ENCODE peak calls at places on chromosomes 13 and 19, in eight cellular contexts. One of them, this sample, is unnamed.

GRCh38 chr13:98542568-98543379 is 34.1 kb downstream of the STK24 start:
- DNase-seq in amniotic stem cell: no peak
- DNase-seq in M059J: no peak
- DNase-seq in stimulated activated CD8-positive, alpha-beta memory T cell treated with anti-CD3 and anti-CD28 coated beads, Interleukin-12 subunit alpha, Interleukin-12 subunit beta, amount 100 ng/mL, for 4 hours: no peak
- DNase-seq in sigmoid colon: peak
- DNase-seq in activated effector memory CD4-positive, alpha-beta T cell treated with anti-CD3 and anti-CD28 coated beads, Interleukin-2, amount 50 U/mL, for 16 hours: peak
- DNase-seq in stimulated activated CD4-positive, alpha-beta T cell treated with anti-CD3 and anti-CD28 coated beads, Interleukin-15, amount 100 ng/mL, for 1 hour: no peak
- DNase-seq in left ventricle myocardium inferior: no peak
- DNase-seq in this sample: peak

GRCh38 chr13:59700281-59700680 is 463.4 kb downstream of the DIAPH3 start:
- DNase-seq in stimulated activated CD8-positive, alpha-beta memory T cell treated with anti-CD3 and anti-CD28 coated beads, Interleukin-12 subunit alpha, Interleukin-12 subunit beta, amount 100 ng/mL, for 4 hours: no peak
- DNase-seq in sigmoid colon: no peak
- DNase-seq in stimulated activated CD4-positive, alpha-beta T cell treated with anti-CD3 and anti-CD28 coated beads, Interleukin-15, amount 100 ng/mL, for 1 hour: no peak
- DNase-seq in amniotic stem cell: no peak
- DNase-seq in left ventricle myocardium inferior: no peak
- DNase-seq in M059J: peak
- DNase-seq in activated effector memory CD4-positive, alpha-beta T cell treated with anti-CD3 and anti-CD28 coated beads, Interleukin-2, amount 50 U/mL, for 16 hours: no peak
- DNase-seq in this sample: no peak

GRCh38 chr13:28035146-28035782 is 46.8 kb upstream of the URAD start:
- DNase-seq in sigmoid colon: no peak
- DNase-seq in amniotic stem cell: no peak
- DNase-seq in activated effector memory CD4-positive, alpha-beta T cell treated with anti-CD3 and anti-CD28 coated beads, Interleukin-2, amount 50 U/mL, for 16 hours: no peak
- DNase-seq in stimulated activated CD4-positive, alpha-beta T cell treated with anti-CD3 and anti-CD28 coated beads, Interleukin-15, amount 100 ng/mL, for 1 hour: no peak
- DNase-seq in M059J: peak
- DNase-seq in stimulated activated CD8-positive, alpha-beta memory T cell treated with anti-CD3 and anti-CD28 coated beads, Interleukin-12 subunit alpha, Interleukin-12 subunit beta, amount 100 ng/mL, for 4 hours: no peak
- DNase-seq in left ventricle myocardium inferior: no peak
- DNase-seq in this sample: no peak

GRCh38 chr13:49046534-49046933 is 70.8 kb downstream of the FNDC3A start:
- DNase-seq in stimulated activated CD4-positive, alpha-beta T cell treated with anti-CD3 and anti-CD28 coated beads, Interleukin-15, amount 100 ng/mL, for 1 hour: no peak
- DNase-seq in activated effector memory CD4-positive, alpha-beta T cell treated with anti-CD3 and anti-CD28 coated beads, Interleukin-2, amount 50 U/mL, for 16 hours: no peak
- DNase-seq in stimulated activated CD8-positive, alpha-beta memory T cell treated with anti-CD3 and anti-CD28 coated beads, Interleukin-12 subunit alpha, Interleukin-12 subunit beta, amount 100 ng/mL, for 4 hours: no peak
- DNase-seq in left ventricle myocardium inferior: no peak
- DNase-seq in M059J: no peak
- DNase-seq in sigmoid colon: no peak
- DNase-seq in amniotic stem cell: no peak
- DNase-seq in this sample: no peak

GRCh38 chr13:40402931-40403412 is 263.5 kb downstream of the FOXO1 start:
- DNase-seq in left ventricle myocardium inferior: no peak
- DNase-seq in stimulated activated CD4-positive, alpha-beta T cell treated with anti-CD3 and anti-CD28 coated beads, Interleukin-15, amount 100 ng/mL, for 1 hour: no peak
- DNase-seq in M059J: peak
- DNase-seq in activated effector memory CD4-positive, alpha-beta T cell treated with anti-CD3 and anti-CD28 coated beads, Interleukin-2, amount 50 U/mL, for 16 hours: no peak
- DNase-seq in sigmoid colon: peak
- DNase-seq in amniotic stem cell: no peak
- DNase-seq in stimulated activated CD8-positive, alpha-beta memory T cell treated with anti-CD3 and anti-CD28 coated beads, Interleukin-12 subunit alpha, Interleukin-12 subunit beta, amount 100 ng/mL, for 4 hours: no peak
- DNase-seq in this sample: peak

GRCh38 chr19:31499281-31499680 is 150.0 kb upstream of the TSHZ3 start:
- DNase-seq in M059J: no peak
- DNase-seq in amniotic stem cell: no peak
- DNase-seq in activated effector memory CD4-positive, alpha-beta T cell treated with anti-CD3 and anti-CD28 coated beads, Interleukin-2, amount 50 U/mL, for 16 hours: no peak
- DNase-seq in stimulated activated CD8-positive, alpha-beta memory T cell treated with anti-CD3 and anti-CD28 coated beads, Interleukin-12 subunit alpha, Interleukin-12 subunit beta, amount 100 ng/mL, for 4 hours: no peak
- DNase-seq in left ventricle myocardium inferior: no peak
- DNase-seq in stimulated activated CD4-positive, alpha-beta T cell treated with anti-CD3 and anti-CD28 coated beads, Interleukin-15, amount 100 ng/mL, for 1 hour: no peak
- DNase-seq in sigmoid colon: no peak
- DNase-seq in this sample: no peak

GRCh38 chr19:36939153-36939552 is 23.0 kb downstream of the ZNF568 start:
- DNase-seq in stimulated activated CD4-positive, alpha-beta T cell treated with anti-CD3 and anti-CD28 coated beads, Interleukin-15, amount 100 ng/mL, for 1 hour: no peak
- DNase-seq in left ventricle myocardium inferior: no peak
- DNase-seq in stimulated activated CD8-positive, alpha-beta memory T cell treated with anti-CD3 and anti-CD28 coated beads, Interleukin-12 subunit alpha, Interleukin-12 subunit beta, amount 100 ng/mL, for 4 hours: no peak
- DNase-seq in M059J: no peak
- DNase-seq in amniotic stem cell: no peak
- DNase-seq in sigmoid colon: no peak
- DNase-seq in activated effector memory CD4-positive, alpha-beta T cell treated with anti-CD3 and anti-CD28 coated beads, Interleukin-2, amount 50 U/mL, for 16 hours: no peak
- DNase-seq in this sample: no peak

GRCh38 chr19:2325261-2326046 is 2.9 kb downstream of the LSM7 start:
- DNase-seq in stimulated activated CD8-positive, alpha-beta memory T cell treated with anti-CD3 and anti-CD28 coated beads, Interleukin-12 subunit alpha, Interleukin-12 subunit beta, amount 100 ng/mL, for 4 hours: no peak
- DNase-seq in amniotic stem cell: no peak
- DNase-seq in activated effector memory CD4-positive, alpha-beta T cell treated with anti-CD3 and anti-CD28 coated beads, Interleukin-2, amount 50 U/mL, for 16 hours: no peak
- DNase-seq in M059J: no peak
- DNase-seq in sigmoid colon: no peak
- DNase-seq in stimulated activated CD4-positive, alpha-beta T cell treated with anti-CD3 and anti-CD28 coated beads, Interleukin-15, amount 100 ng/mL, for 1 hour: no peak
- DNase-seq in left ventricle myocardium inferior: no peak
- DNase-seq in this sample: no peak

GRCh38 chr13:113748862-113749451 is 10.1 kb upstream of the TMEM255B start:
- DNase-seq in stimulated activated CD8-positive, alpha-beta memory T cell treated with anti-CD3 and anti-CD28 coated beads, Interleukin-12 subunit alpha, Interleukin-12 subunit beta, amount 100 ng/mL, for 4 hours: no peak
- DNase-seq in sigmoid colon: no peak
- DNase-seq in stimulated activated CD4-positive, alpha-beta T cell treated with anti-CD3 and anti-CD28 coated beads, Interleukin-15, amount 100 ng/mL, for 1 hour: no peak
- DNase-seq in M059J: no peak
- DNase-seq in amniotic stem cell: no peak
- DNase-seq in left ventricle myocardium inferior: no peak
- DNase-seq in activated effector memory CD4-positive, alpha-beta T cell treated with anti-CD3 and anti-CD28 coated beads, Interleukin-2, amount 50 U/mL, for 16 hours: no peak
- DNase-seq in this sample: no peak

GRCh38 chr13:44810067-44810840 is 179.0 kb downstream of the NUFIP1 start:
- DNase-seq in stimulated activated CD8-positive, alpha-beta memory T cell treated with anti-CD3 and anti-CD28 coated beads, Interleukin-12 subunit alpha, Interleukin-12 subunit beta, amount 100 ng/mL, for 4 hours: no peak
- DNase-seq in amniotic stem cell: no peak
- DNase-seq in left ventricle myocardium inferior: no peak
- DNase-seq in M059J: no peak
- DNase-seq in activated effector memory CD4-positive, alpha-beta T cell treated with anti-CD3 and anti-CD28 coated beads, Interleukin-2, amount 50 U/mL, for 16 hours: no peak
- DNase-seq in sigmoid colon: no peak
- DNase-seq in stimulated activated CD4-positive, alpha-beta T cell treated with anti-CD3 and anti-CD28 coated beads, Interleukin-15, amount 100 ng/mL, for 1 hour: no peak
- DNase-seq in this sample: no peak

GRCh38 chr19:40279761-40280607 is 5.2 kb downstream of the AKT2 start:
- DNase-seq in activated effector memory CD4-positive, alpha-beta T cell treated with anti-CD3 and anti-CD28 coated beads, Interleukin-2, amount 50 U/mL, for 16 hours: no peak
- DNase-seq in stimulated activated CD8-positive, alpha-beta memory T cell treated with anti-CD3 and anti-CD28 coated beads, Interleukin-12 subunit alpha, Interleukin-12 subunit beta, amount 100 ng/mL, for 4 hours: no peak
- DNase-seq in left ventricle myocardium inferior: no peak
- DNase-seq in amniotic stem cell: no peak
- DNase-seq in stimulated activated CD4-positive, alpha-beta T cell treated with anti-CD3 and anti-CD28 coated beads, Interleukin-15, amount 100 ng/mL, for 1 hour: no peak
- DNase-seq in sigmoid colon: no peak
- DNase-seq in M059J: no peak
- DNase-seq in this sample: no peak

GRCh38 chr19:58335630-58336029 is 8.8 kb downstream of the ZSCAN22 start:
- DNase-seq in amniotic stem cell: no peak
- DNase-seq in activated effector memory CD4-positive, alpha-beta T cell treated with anti-CD3 and anti-CD28 coated beads, Interleukin-2, amount 50 U/mL, for 16 hours: no peak
- DNase-seq in stimulated activated CD8-positive, alpha-beta memory T cell treated with anti-CD3 and anti-CD28 coated beads, Interleukin-12 subunit alpha, Interleukin-12 subunit beta, amount 100 ng/mL, for 4 hours: no peak
- DNase-seq in M059J: no peak
- DNase-seq in left ventricle myocardium inferior: no peak
- DNase-seq in sigmoid colon: no peak
- DNase-seq in stimulated activated CD4-positive, alpha-beta T cell treated with anti-CD3 and anti-CD28 coated beads, Interleukin-15, amount 100 ng/mL, for 1 hour: no peak
- DNase-seq in this sample: no peak

GRCh38 chr19:48123907-48124675 is 13.5 kb upstream of the PLA2G4C start:
- DNase-seq in stimulated activated CD8-positive, alpha-beta memory T cell treated with anti-CD3 and anti-CD28 coated beads, Interleukin-12 subunit alpha, Interleukin-12 subunit beta, amount 100 ng/mL, for 4 hours: no peak
- DNase-seq in sigmoid colon: no peak
- DNase-seq in M059J: peak
- DNase-seq in stimulated activated CD4-positive, alpha-beta T cell treated with anti-CD3 and anti-CD28 coated beads, Interleukin-15, amount 100 ng/mL, for 1 hour: no peak
- DNase-seq in activated effector memory CD4-positive, alpha-beta T cell treated with anti-CD3 and anti-CD28 coated beads, Interleukin-2, amount 50 U/mL, for 16 hours: no peak
- DNase-seq in amniotic stem cell: no peak
- DNase-seq in left ventricle myocardium inferior: no peak
- DNase-seq in this sample: peak

GRCh38 chr13:29520671-29521070 is 74.8 kb downstream of the SLC7A1 start:
- DNase-seq in left ventricle myocardium inferior: no peak
- DNase-seq in activated effector memory CD4-positive, alpha-beta T cell treated with anti-CD3 and anti-CD28 coated beads, Interleukin-2, amount 50 U/mL, for 16 hours: no peak
- DNase-seq in sigmoid colon: no peak
- DNase-seq in stimulated activated CD4-positive, alpha-beta T cell treated with anti-CD3 and anti-CD28 coated beads, Interleukin-15, amount 100 ng/mL, for 1 hour: no peak
- DNase-seq in stimulated activated CD8-positive, alpha-beta memory T cell treated with anti-CD3 and anti-CD28 coated beads, Interleukin-12 subunit alpha, Interleukin-12 subunit beta, amount 100 ng/mL, for 4 hours: no peak
- DNase-seq in M059J: peak
- DNase-seq in amniotic stem cell: peak
- DNase-seq in this sample: peak

GRCh38 chr19:41837981-41838708 is 6.3 kb downstream of the LYPD4 start:
- DNase-seq in amniotic stem cell: no peak
- DNase-seq in M059J: no peak
- DNase-seq in activated effector memory CD4-positive, alpha-beta T cell treated with anti-CD3 and anti-CD28 coated beads, Interleukin-2, amount 50 U/mL, for 16 hours: peak
- DNase-seq in left ventricle myocardium inferior: no peak
- DNase-seq in sigmoid colon: no peak
- DNase-seq in stimulated activated CD4-positive, alpha-beta T cell treated with anti-CD3 and anti-CD28 coated beads, Interleukin-15, amount 100 ng/mL, for 1 hour: no peak
- DNase-seq in stimulated activated CD8-positive, alpha-beta memory T cell treated with anti-CD3 and anti-CD28 coated beads, Interleukin-12 subunit alpha, Interleukin-12 subunit beta, amount 100 ng/mL, for 4 hours: no peak
- DNase-seq in this sample: no peak

GRCh38 chr13:30307194-30307965 is at the start of gene KATNAL1:
- DNase-seq in left ventricle myocardium inferior: peak
- DNase-seq in stimulated activated CD4-positive, alpha-beta T cell treated with anti-CD3 and anti-CD28 coated beads, Interleukin-15, amount 100 ng/mL, for 1 hour: peak
- DNase-seq in sigmoid colon: peak
- DNase-seq in stimulated activated CD8-positive, alpha-beta memory T cell treated with anti-CD3 and anti-CD28 coated beads, Interleukin-12 subunit alpha, Interleukin-12 subunit beta, amount 100 ng/mL, for 4 hours: peak
- DNase-seq in activated effector memory CD4-positive, alpha-beta T cell treated with anti-CD3 and anti-CD28 coated beads, Interleukin-2, amount 50 U/mL, for 16 hours: peak
- DNase-seq in M059J: peak
- DNase-seq in amniotic stem cell: no peak
- DNase-seq in this sample: peak

GRCh38 chr13:105783261-105783660 is 752.2 kb downstream of the EFNB2 start:
- DNase-seq in stimulated activated CD4-positive, alpha-beta T cell treated with anti-CD3 and anti-CD28 coated beads, Interleukin-15, amount 100 ng/mL, for 1 hour: no peak
- DNase-seq in stimulated activated CD8-positive, alpha-beta memory T cell treated with anti-CD3 and anti-CD28 coated beads, Interleukin-12 subunit alpha, Interleukin-12 subunit beta, amount 100 ng/mL, for 4 hours: no peak
- DNase-seq in sigmoid colon: no peak
- DNase-seq in left ventricle myocardium inferior: no peak
- DNase-seq in activated effector memory CD4-positive, alpha-beta T cell treated with anti-CD3 and anti-CD28 coated beads, Interleukin-2, amount 50 U/mL, for 16 hours: no peak
- DNase-seq in amniotic stem cell: no peak
- DNase-seq in M059J: peak
- DNase-seq in this sample: no peak

GRCh38 chr13:98565726-98566577 is 11.0 kb downstream of the STK24 start:
- DNase-seq in activated effector memory CD4-positive, alpha-beta T cell treated with anti-CD3 and anti-CD28 coated beads, Interleukin-2, amount 50 U/mL, for 16 hours: no peak
- DNase-seq in stimulated activated CD4-positive, alpha-beta T cell treated with anti-CD3 and anti-CD28 coated beads, Interleukin-15, amount 100 ng/mL, for 1 hour: no peak
- DNase-seq in M059J: no peak
- DNase-seq in left ventricle myocardium inferior: peak
- DNase-seq in sigmoid colon: peak
- DNase-seq in stimulated activated CD8-positive, alpha-beta memory T cell treated with anti-CD3 and anti-CD28 coated beads, Interleukin-12 subunit alpha, Interleukin-12 subunit beta, amount 100 ng/mL, for 4 hours: no peak
- DNase-seq in amniotic stem cell: no peak
- DNase-seq in this sample: peak

GRCh38 chr19:2483084-2483483 is 7.2 kb downstream of the GADD45B start:
- DNase-seq in M059J: no peak
- DNase-seq in amniotic stem cell: no peak
- DNase-seq in activated effector memory CD4-positive, alpha-beta T cell treated with anti-CD3 and anti-CD28 coated beads, Interleukin-2, amount 50 U/mL, for 16 hours: no peak
- DNase-seq in stimulated activated CD4-positive, alpha-beta T cell treated with anti-CD3 and anti-CD28 coated beads, Interleukin-15, amount 100 ng/mL, for 1 hour: no peak
- DNase-seq in stimulated activated CD8-positive, alpha-beta memory T cell treated with anti-CD3 and anti-CD28 coated beads, Interleukin-12 subunit alpha, Interleukin-12 subunit beta, amount 100 ng/mL, for 4 hours: no peak
- DNase-seq in sigmoid colon: no peak
- DNase-seq in left ventricle myocardium inferior: no peak
- DNase-seq in this sample: no peak

GRCh38 chr13:28741080-28741479 is 22.3 kb upstream of the SLC46A3 start:
- DNase-seq in stimulated activated CD8-positive, alpha-beta memory T cell treated with anti-CD3 and anti-CD28 coated beads, Interleukin-12 subunit alpha, Interleukin-12 subunit beta, amount 100 ng/mL, for 4 hours: no peak
- DNase-seq in stimulated activated CD4-positive, alpha-beta T cell treated with anti-CD3 and anti-CD28 coated beads, Interleukin-15, amount 100 ng/mL, for 1 hour: no peak
- DNase-seq in amniotic stem cell: no peak
- DNase-seq in sigmoid colon: no peak
- DNase-seq in left ventricle myocardium inferior: no peak
- DNase-seq in M059J: peak
- DNase-seq in activated effector memory CD4-positive, alpha-beta T cell treated with anti-CD3 and anti-CD28 coated beads, Interleukin-2, amount 50 U/mL, for 16 hours: no peak
- DNase-seq in this sample: no peak

GRCh38 chr13:85724554-85725432 is 74.4 kb downstream of the SLITRK6 start:
- DNase-seq in sigmoid colon: no peak
- DNase-seq in activated effector memory CD4-positive, alpha-beta T cell treated with anti-CD3 and anti-CD28 coated beads, Interleukin-2, amount 50 U/mL, for 16 hours: no peak
- DNase-seq in left ventricle myocardium inferior: no peak
- DNase-seq in amniotic stem cell: no peak
- DNase-seq in M059J: no peak
- DNase-seq in stimulated activated CD8-positive, alpha-beta memory T cell treated with anti-CD3 and anti-CD28 coated beads, Interleukin-12 subunit alpha, Interleukin-12 subunit beta, amount 100 ng/mL, for 4 hours: no peak
- DNase-seq in stimulated activated CD4-positive, alpha-beta T cell treated with anti-CD3 and anti-CD28 coated beads, Interleukin-15, amount 100 ng/mL, for 1 hour: no peak
- DNase-seq in this sample: peak

GRCh38 chr13:100550433-100550832 is 38.2 kb downstream of the GGACT start:
- DNase-seq in left ventricle myocardium inferior: peak
- DNase-seq in M059J: no peak
- DNase-seq in stimulated activated CD8-positive, alpha-beta memory T cell treated with anti-CD3 and anti-CD28 coated beads, Interleukin-12 subunit alpha, Interleukin-12 subunit beta, amount 100 ng/mL, for 4 hours: no peak
- DNase-seq in activated effector memory CD4-positive, alpha-beta T cell treated with anti-CD3 and anti-CD28 coated beads, Interleukin-2, amount 50 U/mL, for 16 hours: no peak
- DNase-seq in sigmoid colon: no peak
- DNase-seq in stimulated activated CD4-positive, alpha-beta T cell treated with anti-CD3 and anti-CD28 coated beads, Interleukin-15, amount 100 ng/mL, for 1 hour: no peak
- DNase-seq in amniotic stem cell: peak
- DNase-seq in this sample: peak

GRCh38 chr19:29084266-29084665 is 128.7 kb downstream of the UQCRFS1 start:
- DNase-seq in sigmoid colon: no peak
- DNase-seq in left ventricle myocardium inferior: no peak
- DNase-seq in stimulated activated CD4-positive, alpha-beta T cell treated with anti-CD3 and anti-CD28 coated beads, Interleukin-15, amount 100 ng/mL, for 1 hour: no peak
- DNase-seq in M059J: peak
- DNase-seq in amniotic stem cell: no peak
- DNase-seq in stimulated activated CD8-positive, alpha-beta memory T cell treated with anti-CD3 and anti-CD28 coated beads, Interleukin-12 subunit alpha, Interleukin-12 subunit beta, amount 100 ng/mL, for 4 hours: no peak
- DNase-seq in activated effector memory CD4-positive, alpha-beta T cell treated with anti-CD3 and anti-CD28 coated beads, Interleukin-2, amount 50 U/mL, for 16 hours: no peak
- DNase-seq in this sample: no peak

GRCh38 chr19:49817964-49818690 is at the start of gene MED25:
- DNase-seq in amniotic stem cell: peak
- DNase-seq in left ventricle myocardium inferior: peak
- DNase-seq in sigmoid colon: peak
- DNase-seq in stimulated activated CD8-positive, alpha-beta memory T cell treated with anti-CD3 and anti-CD28 coated beads, Interleukin-12 subunit alpha, Interleukin-12 subunit beta, amount 100 ng/mL, for 4 hours: peak
- DNase-seq in M059J: peak
- DNase-seq in stimulated activated CD4-positive, alpha-beta T cell treated with anti-CD3 and anti-CD28 coated beads, Interleukin-15, amount 100 ng/mL, for 1 hour: peak
- DNase-seq in activated effector memory CD4-positive, alpha-beta T cell treated with anti-CD3 and anti-CD28 coated beads, Interleukin-2, amount 50 U/mL, for 16 hours: peak
- DNase-seq in this sample: peak

GRCh38 chr13:73835138-73835721 is 299.0 kb downstream of the KLF12 start:
- DNase-seq in stimulated activated CD4-positive, alpha-beta T cell treated with anti-CD3 and anti-CD28 coated beads, Interleukin-15, amount 100 ng/mL, for 1 hour: no peak
- DNase-seq in sigmoid colon: no peak
- DNase-seq in M059J: peak
- DNase-seq in stimulated activated CD8-positive, alpha-beta memory T cell treated with anti-CD3 and anti-CD28 coated beads, Interleukin-12 subunit alpha, Interleukin-12 subunit beta, amount 100 ng/mL, for 4 hours: no peak
- DNase-seq in amniotic stem cell: no peak
- DNase-seq in left ventricle myocardium inferior: no peak
- DNase-seq in activated effector memory CD4-positive, alpha-beta T cell treated with anti-CD3 and anti-CD28 coated beads, Interleukin-2, amount 50 U/mL, for 16 hours: no peak
- DNase-seq in this sample: peak

GRCh38 chr13:35714096-35714495 is 237.6 kb upstream of the MAB21L1 start:
- DNase-seq in stimulated activated CD8-positive, alpha-beta memory T cell treated with anti-CD3 and anti-CD28 coated beads, Interleukin-12 subunit alpha, Interleukin-12 subunit beta, amount 100 ng/mL, for 4 hours: no peak
- DNase-seq in stimulated activated CD4-positive, alpha-beta T cell treated with anti-CD3 and anti-CD28 coated beads, Interleukin-15, amount 100 ng/mL, for 1 hour: no peak
- DNase-seq in sigmoid colon: no peak
- DNase-seq in amniotic stem cell: no peak
- DNase-seq in left ventricle myocardium inferior: no peak
- DNase-seq in activated effector memory CD4-positive, alpha-beta T cell treated with anti-CD3 and anti-CD28 coated beads, Interleukin-2, amount 50 U/mL, for 16 hours: no peak
- DNase-seq in M059J: peak
- DNase-seq in this sample: no peak

GRCh38 chr19:27966390-27966816 is 1246.5 kb downstream of the UQCRFS1 start:
- DNase-seq in stimulated activated CD4-positive, alpha-beta T cell treated with anti-CD3 and anti-CD28 coated beads, Interleukin-15, amount 100 ng/mL, for 1 hour: no peak
- DNase-seq in stimulated activated CD8-positive, alpha-beta memory T cell treated with anti-CD3 and anti-CD28 coated beads, Interleukin-12 subunit alpha, Interleukin-12 subunit beta, amount 100 ng/mL, for 4 hours: no peak
- DNase-seq in M059J: no peak
- DNase-seq in left ventricle myocardium inferior: no peak
- DNase-seq in activated effector memory CD4-positive, alpha-beta T cell treated with anti-CD3 and anti-CD28 coated beads, Interleukin-2, amount 50 U/mL, for 16 hours: no peak
- DNase-seq in amniotic stem cell: no peak
- DNase-seq in sigmoid colon: no peak
- DNase-seq in this sample: peak

GRCh38 chr19:5954293-5954692 is 23.6 kb downstream of the RANBP3 start:
- DNase-seq in stimulated activated CD8-positive, alpha-beta memory T cell treated with anti-CD3 and anti-CD28 coated beads, Interleukin-12 subunit alpha, Interleukin-12 subunit beta, amount 100 ng/mL, for 4 hours: no peak
- DNase-seq in left ventricle myocardium inferior: no peak
- DNase-seq in amniotic stem cell: no peak
- DNase-seq in stimulated activated CD4-positive, alpha-beta T cell treated with anti-CD3 and anti-CD28 coated beads, Interleukin-15, amount 100 ng/mL, for 1 hour: no peak
- DNase-seq in M059J: peak
- DNase-seq in sigmoid colon: no peak
- DNase-seq in activated effector memory CD4-positive, alpha-beta T cell treated with anti-CD3 and anti-CD28 coated beads, Interleukin-2, amount 50 U/mL, for 16 hours: no peak
- DNase-seq in this sample: no peak

GRCh38 chr13:33275916-33276315 is 9.6 kb downstream of the STARD13 start:
- DNase-seq in left ventricle myocardium inferior: no peak
- DNase-seq in stimulated activated CD8-positive, alpha-beta memory T cell treated with anti-CD3 and anti-CD28 coated beads, Interleukin-12 subunit alpha, Interleukin-12 subunit beta, amount 100 ng/mL, for 4 hours: no peak
- DNase-seq in amniotic stem cell: no peak
- DNase-seq in M059J: peak
- DNase-seq in activated effector memory CD4-positive, alpha-beta T cell treated with anti-CD3 and anti-CD28 coated beads, Interleukin-2, amount 50 U/mL, for 16 hours: no peak
- DNase-seq in sigmoid colon: no peak
- DNase-seq in stimulated activated CD4-positive, alpha-beta T cell treated with anti-CD3 and anti-CD28 coated beads, Interleukin-15, amount 100 ng/mL, for 1 hour: no peak
- DNase-seq in this sample: peak

GRCh38 chr13:91247768-91248167 is 99.7 kb upstream of the MIR17HG start:
- DNase-seq in stimulated activated CD8-positive, alpha-beta memory T cell treated with anti-CD3 and anti-CD28 coated beads, Interleukin-12 subunit alpha, Interleukin-12 subunit beta, amount 100 ng/mL, for 4 hours: no peak
- DNase-seq in amniotic stem cell: no peak
- DNase-seq in sigmoid colon: no peak
- DNase-seq in left ventricle myocardium inferior: no peak
- DNase-seq in M059J: no peak
- DNase-seq in stimulated activated CD4-positive, alpha-beta T cell treated with anti-CD3 and anti-CD28 coated beads, Interleukin-15, amount 100 ng/mL, for 1 hour: no peak
- DNase-seq in activated effector memory CD4-positive, alpha-beta T cell treated with anti-CD3 and anti-CD28 coated beads, Interleukin-2, amount 50 U/mL, for 16 hours: no peak
- DNase-seq in this sample: no peak

GRCh38 chr19:41064974-41065569 is 23.2 kb upstream of the CYP2A13 start:
- DNase-seq in activated effector memory CD4-positive, alpha-beta T cell treated with anti-CD3 and anti-CD28 coated beads, Interleukin-2, amount 50 U/mL, for 16 hours: no peak
- DNase-seq in stimulated activated CD8-positive, alpha-beta memory T cell treated with anti-CD3 and anti-CD28 coated beads, Interleukin-12 subunit alpha, Interleukin-12 subunit beta, amount 100 ng/mL, for 4 hours: no peak
- DNase-seq in M059J: peak
- DNase-seq in amniotic stem cell: no peak
- DNase-seq in left ventricle myocardium inferior: no peak
- DNase-seq in stimulated activated CD4-positive, alpha-beta T cell treated with anti-CD3 and anti-CD28 coated beads, Interleukin-15, amount 100 ng/mL, for 1 hour: no peak
- DNase-seq in sigmoid colon: no peak
- DNase-seq in this sample: peak

GRCh38 chr13:79459906-79460305 is 21.0 kb upstream of the NDFIP2 start:
- DNase-seq in stimulated activated CD4-positive, alpha-beta T cell treated with anti-CD3 and anti-CD28 coated beads, Interleukin-15, amount 100 ng/mL, for 1 hour: no peak
- DNase-seq in sigmoid colon: no peak
- DNase-seq in activated effector memory CD4-positive, alpha-beta T cell treated with anti-CD3 and anti-CD28 coated beads, Interleukin-2, amount 50 U/mL, for 16 hours: no peak
- DNase-seq in left ventricle myocardium inferior: no peak
- DNase-seq in amniotic stem cell: no peak
- DNase-seq in M059J: peak
- DNase-seq in stimulated activated CD8-positive, alpha-beta memory T cell treated with anti-CD3 and anti-CD28 coated beads, Interleukin-12 subunit alpha, Interleukin-12 subunit beta, amount 100 ng/mL, for 4 hours: no peak
- DNase-seq in this sample: no peak

GRCh38 chr19:47446534-47447469 is 24.9 kb downstream of the SLC8A2 start:
- DNase-seq in stimulated activated CD4-positive, alpha-beta T cell treated with anti-CD3 and anti-CD28 coated beads, Interleukin-15, amount 100 ng/mL, for 1 hour: no peak
- DNase-seq in sigmoid colon: no peak
- DNase-seq in activated effector memory CD4-positive, alpha-beta T cell treated with anti-CD3 and anti-CD28 coated beads, Interleukin-2, amount 50 U/mL, for 16 hours: no peak
- DNase-seq in left ventricle myocardium inferior: no peak
- DNase-seq in M059J: no peak
- DNase-seq in stimulated activated CD8-positive, alpha-beta memory T cell treated with anti-CD3 and anti-CD28 coated beads, Interleukin-12 subunit alpha, Interleukin-12 subunit beta, amount 100 ng/mL, for 4 hours: no peak
- DNase-seq in amniotic stem cell: no peak
- DNase-seq in this sample: no peak

GRCh38 chr19:52170863-52171320 is 529 bp downstream of the ZNF836 start:
- DNase-seq in activated effector memory CD4-positive, alpha-beta T cell treated with anti-CD3 and anti-CD28 coated beads, Interleukin-2, amount 50 U/mL, for 16 hours: no peak
- DNase-seq in stimulated activated CD4-positive, alpha-beta T cell treated with anti-CD3 and anti-CD28 coated beads, Interleukin-15, amount 100 ng/mL, for 1 hour: no peak
- DNase-seq in amniotic stem cell: no peak
- DNase-seq in sigmoid colon: peak
- DNase-seq in M059J: peak
- DNase-seq in left ventricle myocardium inferior: peak
- DNase-seq in stimulated activated CD8-positive, alpha-beta memory T cell treated with anti-CD3 and anti-CD28 coated beads, Interleukin-12 subunit alpha, Interleukin-12 subunit beta, amount 100 ng/mL, for 4 hours: peak
- DNase-seq in this sample: no peak

This sample was measured in foreskin fibroblast.